ENCODE peak calls at places on chromosomes 1 and 21, in ten cellular contexts. One of them, this sample, is unnamed.

GRCh38 chr1:15963968-15964648 is 11.8 kb downstream of the ZBTB17 start:
- DNase-seq in putamen: no peak
- DNase-seq in NCI-H1092: no peak
- DNase-seq in heart left ventricle: no peak
- DNase-seq in AG10803: peak; percentile 16
- DNase-seq in naive thymus-derived CD4-positive, alpha-beta T cell: no peak
- DNase-seq in GM23248: no peak
- DNase-seq in ureter: no peak
- DNase-seq in AG04449: no peak
- DNase-seq in GM10248: peak; percentile 67
- DNase-seq in this sample: no peak

GRCh38 chr1:15965228-15965767 is 10.6 kb downstream of the ZBTB17 start:
- DNase-seq in AG10803: peak; percentile 89
- DNase-seq in putamen: peak; percentile 94
- DNase-seq in NCI-H1092: no peak
- DNase-seq in naive thymus-derived CD4-positive, alpha-beta T cell: no peak
- DNase-seq in ureter: no peak
- DNase-seq in AG04449: no peak
- DNase-seq in GM23248: peak; percentile 88
- DNase-seq in heart left ventricle: no peak
- DNase-seq in GM10248: peak; percentile 29
- DNase-seq in this sample: no peak

GRCh38 chr1:43554444-43554992 is 23.8 kb downstream of the PTPRF start:
- DNase-seq in naive thymus-derived CD4-positive, alpha-beta T cell: peak; percentile 11
- DNase-seq in GM10248: peak; percentile 52
- DNase-seq in ureter: no peak
- DNase-seq in AG10803: peak; percentile 48
- DNase-seq in GM23248: peak; percentile 76
- DNase-seq in NCI-H1092: no peak
- DNase-seq in AG04449: no peak
- DNase-seq in putamen: no peak
- DNase-seq in heart left ventricle: no peak
- DNase-seq in this sample: no peak

GRCh38 chr1:234839663-234840062 is 229.7 kb upstream of the IRF2BP2 start:
- DNase-seq in putamen: no peak
- DNase-seq in GM10248: no peak
- DNase-seq in heart left ventricle: no peak
- DNase-seq in NCI-H1092: no peak
- DNase-seq in AG10803: no peak
- DNase-seq in GM23248: no peak
- DNase-seq in ureter: no peak
- DNase-seq in naive thymus-derived CD4-positive, alpha-beta T cell: no peak
- DNase-seq in AG04449: no peak
- DNase-seq in this sample: no peak

GRCh38 chr1:74505133-74505532 is 7.3 kb downstream of the LRRC53 start:
- DNase-seq in GM23248: peak; percentile 21
- DNase-seq in AG04449: no peak
- DNase-seq in NCI-H1092: peak; percentile 61
- DNase-seq in naive thymus-derived CD4-positive, alpha-beta T cell: no peak
- DNase-seq in GM10248: no peak
- DNase-seq in ureter: no peak
- DNase-seq in heart left ventricle: no peak
- DNase-seq in putamen: peak; percentile 66
- DNase-seq in AG10803: peak; percentile 20
- DNase-seq in this sample: no peak

GRCh38 chr1:206700445-206701036 is 15.8 kb downstream of the MAPKAPK2 start:
- DNase-seq in heart left ventricle: no peak
- DNase-seq in putamen: no peak
- DNase-seq in NCI-H1092: peak; percentile 63
- DNase-seq in AG04449: no peak
- DNase-seq in GM10248: no peak
- DNase-seq in ureter: no peak
- DNase-seq in GM23248: peak; percentile 64
- DNase-seq in AG10803: peak; percentile 48
- DNase-seq in naive thymus-derived CD4-positive, alpha-beta T cell: no peak
- DNase-seq in this sample: no peak

GRCh38 chr1:114113801-114114750 is 39.6 kb downstream of the SYT6 start:
- DNase-seq in NCI-H1092: no peak
- DNase-seq in GM23248: peak; percentile 17
- DNase-seq in putamen: peak; percentile 22
- DNase-seq in GM10248: no peak
- DNase-seq in naive thymus-derived CD4-positive, alpha-beta T cell: no peak
- DNase-seq in AG10803: no peak
- DNase-seq in ureter: no peak
- DNase-seq in AG04449: no peak
- DNase-seq in heart left ventricle: no peak
- DNase-seq in this sample: no peak

GRCh38 chr1:176803596-176803995 is 340.6 kb downstream of the PAPPA2 start:
- DNase-seq in putamen: no peak
- DNase-seq in GM23248: no peak
- DNase-seq in naive thymus-derived CD4-positive, alpha-beta T cell: no peak
- DNase-seq in GM10248: no peak
- DNase-seq in ureter: no peak
- DNase-seq in NCI-H1092: no peak
- DNase-seq in heart left ventricle: no peak
- DNase-seq in AG04449: no peak
- DNase-seq in AG10803: no peak
- DNase-seq in this sample: no peak

GRCh38 chr1:3054474-3054873 is 14.5 kb upstream of the PRDM16 start:
- DNase-seq in GM23248: no peak
- DNase-seq in NCI-H1092: no peak
- DNase-seq in naive thymus-derived CD4-positive, alpha-beta T cell: no peak
- DNase-seq in ureter: no peak
- DNase-seq in heart left ventricle: peak; percentile 49
- DNase-seq in AG10803: no peak
- DNase-seq in AG04449: no peak
- DNase-seq in GM10248: no peak
- DNase-seq in putamen: no peak
- DNase-seq in this sample: no peak

GRCh38 chr1:210646258-210646616 is 317.5 kb downstream of the HHAT start:
- DNase-seq in putamen: no peak
- DNase-seq in AG10803: no peak
- DNase-seq in heart left ventricle: no peak
- DNase-seq in GM10248: no peak
- DNase-seq in NCI-H1092: no peak
- DNase-seq in ureter: no peak
- DNase-seq in GM23248: no peak
- DNase-seq in AG04449: no peak
- DNase-seq in naive thymus-derived CD4-positive, alpha-beta T cell: no peak
- DNase-seq in this sample: no peak

GRCh38 chr1:206905295-206906164 is 8.3 kb downstream of the IL24 start:
- DNase-seq in GM10248: peak; percentile 34
- DNase-seq in naive thymus-derived CD4-positive, alpha-beta T cell: no peak
- DNase-seq in heart left ventricle: no peak
- DNase-seq in AG04449: peak; percentile 70
- DNase-seq in GM23248: peak; percentile 95
- DNase-seq in putamen: no peak
- DNase-seq in NCI-H1092: no peak
- DNase-seq in ureter: no peak
- DNase-seq in AG10803: peak; percentile 96
- DNase-seq in this sample: no peak

GRCh38 chr21:45265721-45266517 is 21.8 kb downstream of the POFUT2 start:
- DNase-seq in heart left ventricle: no peak
- DNase-seq in putamen: no peak
- DNase-seq in naive thymus-derived CD4-positive, alpha-beta T cell: no peak
- DNase-seq in AG04449: no peak
- DNase-seq in AG10803: no peak
- DNase-seq in GM23248: no peak
- DNase-seq in ureter: no peak
- DNase-seq in GM10248: no peak
- DNase-seq in NCI-H1092: no peak
- DNase-seq in this sample: peak; percentile 35

GRCh38 chr1:205014772-205015171 is 28.2 kb upstream of the CNTN2 start:
- DNase-seq in AG10803: no peak
- DNase-seq in putamen: no peak
- DNase-seq in heart left ventricle: no peak
- DNase-seq in GM23248: no peak
- DNase-seq in GM10248: no peak
- DNase-seq in ureter: no peak
- DNase-seq in naive thymus-derived CD4-positive, alpha-beta T cell: no peak
- DNase-seq in NCI-H1092: peak; percentile 38
- DNase-seq in AG04449: no peak
- DNase-seq in this sample: no peak

GRCh38 chr1:91683598-91683951 is 182.9 kb downstream of the CDC7 start:
- DNase-seq in NCI-H1092: no peak
- DNase-seq in AG04449: no peak
- DNase-seq in GM23248: no peak
- DNase-seq in naive thymus-derived CD4-positive, alpha-beta T cell: no peak
- DNase-seq in GM10248: no peak
- DNase-seq in ureter: no peak
- DNase-seq in heart left ventricle: no peak
- DNase-seq in putamen: no peak
- DNase-seq in AG10803: peak; percentile 26
- DNase-seq in this sample: no peak

GRCh38 chr1:212285685-212286436 is 651 bp downstream of the PPP2R5A start:
- DNase-seq in AG10803: peak; percentile 51
- DNase-seq in naive thymus-derived CD4-positive, alpha-beta T cell: peak; percentile 81
- DNase-seq in AG04449: no peak
- DNase-seq in GM23248: peak; percentile 83
- DNase-seq in ureter: peak; percentile 74
- DNase-seq in putamen: peak; percentile 67
- DNase-seq in heart left ventricle: peak; percentile 87
- DNase-seq in NCI-H1092: peak; percentile 67
- DNase-seq in GM10248: peak; percentile 58
- DNase-seq in this sample: peak; percentile 76